ENCODE peak calls at places on chromosomes 6 and 20, in eight cellular contexts. V is endothelial cell; L is central memory CD8-positive, alpha-beta T cell; C is midbrain; P is activated T-helper 1 cell treated with anti-CD3 and anti-CD28 coated beads, Interleukin-2, amount 50 U/mL, for 16 hours; Z is uterus; O is HCT116; Y is left colon. F is an unnamed sample.

GRCh38 chr6:150256618-150257272 is 112.1 kb upstream of the IYD start:
- DNase-seq in V (no peak), L (no peak), C (no peak), P (no peak), Z (no peak), O (no peak), Y (no peak), F (no peak)

GRCh38 chr6:13471184-13471583 is 16.2 kb downstream of the GFOD1 start:
- DNase-seq in V (no peak), L (no peak), C (no peak), P (no peak), Z (no peak), O (no peak), Y (no peak), F (no peak)

GRCh38 chr6:142871910-142872331 is 73.1 kb downstream of the HIVEP2 start:
- DNase-seq in V (no peak), L (no peak), C (peak; percentile 26), P (no peak), Z (no peak), O (no peak), Y (peak; percentile 30), F (no peak)

GRCh38 chr6:31267504-31268371 is 4.2 kb downstream of the HLA-C start:
- DNase-seq in V (no peak), L (no peak), C (no peak), P (no peak), Z (no peak), O (no peak), Y (no peak), F (no peak)

GRCh38 chr20:4112490-4113420 is 97.4 kb upstream of the RNF24 start:
- DNase-seq in V (no peak), L (no peak), C (no peak), P (no peak), Z (no peak), O (no peak), Y (peak; percentile 54), F (peak; percentile 83)

GRCh38 chr6:141548969-141549368 is 583.8 kb upstream of the GJE1 start:
- DNase-seq in V (no peak), L (no peak), C (no peak), P (no peak), Z (no peak), O (no peak), Y (no peak), F (no peak)

GRCh38 chr6:45436544-45437440 is 59.1 kb upstream of the SUPT3H start:
- DNase-seq in V (no peak), L (no peak), C (no peak), P (no peak), Z (no peak), O (no peak), Y (no peak), F (no peak)

GRCh38 chr20:21280496-21281016 is 22.6 kb upstream of the XRN2 start:
- DNase-seq in V (no peak), L (no peak), C (no peak), P (no peak), Z (no peak), O (no peak), Y (no peak), F (no peak)

GRCh38 chr6:134593442-134593841 is 275.5 kb upstream of the SGK1 start:
- DNase-seq in V (no peak), L (no peak), C (no peak), P (no peak), Z (no peak), O (no peak), Y (no peak), F (no peak)

GRCh38 chr6:44868905-44869304 is 459.2 kb upstream of the RUNX2 start:
- DNase-seq in V (no peak), L (no peak), C (no peak), P (no peak), Z (no peak), O (no peak), Y (no peak), F (no peak)

GRCh38 chr6:143621876-143622605 is 55.7 kb upstream of the PHACTR2 start:
- DNase-seq in V (no peak), L (no peak), C (no peak), P (no peak), Z (no peak), O (no peak), Y (no peak), F (no peak)

GRCh38 chr6:156933201-156934053 is 156.2 kb downstream of the ARID1B start:
- DNase-seq in V (no peak), L (no peak), C (no peak), P (no peak), Z (no peak), O (no peak), Y (peak; percentile 82), F (no peak)

GRCh38 chr6:104789770-104790190 is 69.9 kb downstream of the HACE1 start:
- DNase-seq in V (no peak), L (no peak), C (no peak), P (no peak), Z (no peak), O (peak; percentile 50), Y (no peak), F (no peak)

GRCh38 chr6:44122821-44123220 is 4.4 kb downstream of the MRPL14 start:
- DNase-seq in V (no peak), L (no peak), C (no peak), P (no peak), Z (no peak), O (no peak), Y (no peak), F (no peak)

GRCh38 chr20:50390685-50391443 is 119.3 kb upstream of the PTPN1 start:
- DNase-seq in V (no peak), L (no peak), C (no peak), P (no peak), Z (no peak), O (no peak), Y (no peak), F (no peak)

GRCh38 chr6:73234732-73235131 is 9.4 kb upstream of the KHDC1L start:
- DNase-seq in V (no peak), L (no peak), C (no peak), P (no peak), Z (no peak), O (no peak), Y (no peak), F (no peak)

GRCh38 chr20:14336667-14337066 is 745 bp downstream of the FLRT3 start:
- DNase-seq in V (no peak), L (no peak), C (peak; percentile 36), P (no peak), Z (no peak), O (no peak), Y (no peak), F (no peak)

GRCh38 chr6:92408350-92408749 is 1011.0 kb downstream of the EPHA7 start:
- DNase-seq in V (no peak), L (no peak), C (no peak), P (no peak), Z (no peak), O (no peak), Y (no peak), F (no peak)

GRCh38 chr6:161316531-161316930 is 42.7 kb upstream of the AGPAT4 start:
- DNase-seq in V (no peak), L (no peak), C (no peak), P (no peak), Z (no peak), O (no peak), Y (no peak), F (no peak)